ENCODE peak calls at places on chromosomes 3 and 15, in eight cellular contexts. One of them, this sample, is unnamed.

GRCh38 chr3:64761729-64762432 is 74.1 kb upstream of the ADAMTS9 start:
- DNase-seq in effector CD4-positive, alpha-beta T cell: no peak
- DNase-seq in psoas muscle: no peak
- DNase-seq in HEK293T: no peak
- DNase-seq in adipocyte: no peak
- DNase-seq in HTR-8/SVneo: no peak
- DNase-seq in foreskin fibroblast: no peak
- DNase-seq in foreskin keratinocyte: no peak
- DNase-seq in this sample: no peak

GRCh38 chr3:24507776-24508422 is 13.2 kb upstream of the THRB start:
- DNase-seq in foreskin fibroblast: no peak
- DNase-seq in foreskin keratinocyte: no peak
- DNase-seq in HTR-8/SVneo: no peak
- DNase-seq in psoas muscle: no peak
- DNase-seq in effector CD4-positive, alpha-beta T cell: no peak
- DNase-seq in HEK293T: no peak
- DNase-seq in adipocyte: no peak
- DNase-seq in this sample: no peak

GRCh38 chr3:127354761-127355160 is 66.9 kb upstream of the PRR20G start:
- DNase-seq in psoas muscle: no peak
- DNase-seq in HTR-8/SVneo: no peak
- DNase-seq in adipocyte: no peak
- DNase-seq in HEK293T: no peak
- DNase-seq in foreskin fibroblast: no peak
- DNase-seq in effector CD4-positive, alpha-beta T cell: no peak
- DNase-seq in foreskin keratinocyte: no peak
- DNase-seq in this sample: no peak

GRCh38 chr3:37668831-37669610 is 192.7 kb upstream of the CTDSPL start:
- DNase-seq in HTR-8/SVneo: no peak
- DNase-seq in HEK293T: no peak
- DNase-seq in adipocyte: no peak
- DNase-seq in effector CD4-positive, alpha-beta T cell: no peak
- DNase-seq in foreskin keratinocyte: no peak
- DNase-seq in foreskin fibroblast: no peak
- DNase-seq in psoas muscle: no peak
- DNase-seq in this sample: no peak

GRCh38 chr15:68578175-68578959 is 426 bp upstream of the CORO2B start:
- DNase-seq in HTR-8/SVneo: peak
- DNase-seq in HEK293T: peak
- DNase-seq in foreskin keratinocyte: peak
- DNase-seq in foreskin fibroblast: peak
- DNase-seq in adipocyte: peak
- DNase-seq in psoas muscle: peak
- DNase-seq in effector CD4-positive, alpha-beta T cell: no peak
- DNase-seq in this sample: no peak

GRCh38 chr3:46297658-46298423 is 55.6 kb downstream of the CCR3 start:
- DNase-seq in adipocyte: no peak
- DNase-seq in psoas muscle: no peak
- DNase-seq in effector CD4-positive, alpha-beta T cell: no peak
- DNase-seq in foreskin fibroblast: no peak
- DNase-seq in foreskin keratinocyte: peak
- DNase-seq in HEK293T: no peak
- DNase-seq in HTR-8/SVneo: no peak
- DNase-seq in this sample: no peak

GRCh38 chr15:44726568-44727461 is 9.5 kb upstream of the TRIM69 start:
- DNase-seq in foreskin fibroblast: peak
- DNase-seq in effector CD4-positive, alpha-beta T cell: peak
- DNase-seq in adipocyte: peak
- DNase-seq in psoas muscle: no peak
- DNase-seq in foreskin keratinocyte: peak
- DNase-seq in HEK293T: no peak
- DNase-seq in HTR-8/SVneo: peak
- DNase-seq in this sample: peak

GRCh38 chr3:194134231-194134756 is 1.7 kb upstream of the HES1 start:
- DNase-seq in adipocyte: peak
- DNase-seq in HEK293T: peak
- DNase-seq in HTR-8/SVneo: no peak
- DNase-seq in foreskin fibroblast: peak
- DNase-seq in foreskin keratinocyte: no peak
- DNase-seq in effector CD4-positive, alpha-beta T cell: peak
- DNase-seq in psoas muscle: peak
- DNase-seq in this sample: peak

GRCh38 chr3:197031315-197032285 is 2.0 kb upstream of the MELTF start:
- DNase-seq in foreskin keratinocyte: peak
- DNase-seq in psoas muscle: peak
- DNase-seq in adipocyte: peak
- DNase-seq in foreskin fibroblast: peak
- DNase-seq in effector CD4-positive, alpha-beta T cell: no peak
- DNase-seq in HTR-8/SVneo: peak
- DNase-seq in HEK293T: no peak
- DNase-seq in this sample: no peak

GRCh38 chr3:294096-294495 is 97.5 kb downstream of the CHL1 start:
- DNase-seq in foreskin keratinocyte: peak
- DNase-seq in effector CD4-positive, alpha-beta T cell: no peak
- DNase-seq in foreskin fibroblast: no peak
- DNase-seq in HTR-8/SVneo: no peak
- DNase-seq in psoas muscle: no peak
- DNase-seq in adipocyte: no peak
- DNase-seq in HEK293T: no peak
- DNase-seq in this sample: no peak

GRCh38 chr15:78076231-78077052 is 1.1 kb downstream of the TBC1D2B start:
- DNase-seq in foreskin fibroblast: no peak
- DNase-seq in HEK293T: no peak
- DNase-seq in HTR-8/SVneo: no peak
- DNase-seq in psoas muscle: no peak
- DNase-seq in effector CD4-positive, alpha-beta T cell: no peak
- DNase-seq in foreskin keratinocyte: no peak
- DNase-seq in adipocyte: no peak
- DNase-seq in this sample: no peak

GRCh38 chr3:43581343-43581742 is 40.5 kb downstream of the ANO10 start:
- DNase-seq in HEK293T: no peak
- DNase-seq in foreskin keratinocyte: peak
- DNase-seq in HTR-8/SVneo: no peak
- DNase-seq in foreskin fibroblast: no peak
- DNase-seq in adipocyte: no peak
- DNase-seq in effector CD4-positive, alpha-beta T cell: no peak
- DNase-seq in psoas muscle: no peak
- DNase-seq in this sample: no peak

GRCh38 chr15:66765478-66766281 is 63.6 kb downstream of the SMAD6 start:
- DNase-seq in foreskin keratinocyte: peak
- DNase-seq in HEK293T: no peak
- DNase-seq in effector CD4-positive, alpha-beta T cell: no peak
- DNase-seq in HTR-8/SVneo: peak
- DNase-seq in psoas muscle: peak
- DNase-seq in foreskin fibroblast: no peak
- DNase-seq in adipocyte: no peak
- DNase-seq in this sample: no peak

GRCh38 chr3:15606434-15606891 is 4.9 kb downstream of the BTD start:
- DNase-seq in psoas muscle: no peak
- DNase-seq in HEK293T: no peak
- DNase-seq in adipocyte: peak
- DNase-seq in foreskin fibroblast: no peak
- DNase-seq in HTR-8/SVneo: no peak
- DNase-seq in effector CD4-positive, alpha-beta T cell: no peak
- DNase-seq in foreskin keratinocyte: no peak
- DNase-seq in this sample: no peak

GRCh38 chr3:153166206-153166605 is 4.2 kb downstream of the RAP2B start:
- DNase-seq in foreskin fibroblast: no peak
- DNase-seq in foreskin keratinocyte: peak
- DNase-seq in psoas muscle: no peak
- DNase-seq in effector CD4-positive, alpha-beta T cell: peak
- DNase-seq in HEK293T: no peak
- DNase-seq in adipocyte: no peak
- DNase-seq in HTR-8/SVneo: no peak
- DNase-seq in this sample: no peak

GRCh38 chr3:182983811-182984210 is 3.5 kb upstream of the DCUN1D1 start:
- DNase-seq in foreskin keratinocyte: peak
- DNase-seq in HEK293T: no peak
- DNase-seq in adipocyte: peak
- DNase-seq in psoas muscle: no peak
- DNase-seq in foreskin fibroblast: peak
- DNase-seq in effector CD4-positive, alpha-beta T cell: no peak
- DNase-seq in HTR-8/SVneo: no peak
- DNase-seq in this sample: no peak

This sample was measured in effector memory CD4-positive, alpha-beta T cell.